ENCODE peak calls at places on chromosomes 7 and 10, in four cellular contexts. J, P, K and L are unnamed samples.

GRCh38 chr7:12884033-12884432 is 196.6 kb downstream of the ARL4A start:
- DNase-seq in P (no peak), K (no peak), J (no peak), L (no peak)

GRCh38 chr10:62343000-62343399 is 31.2 kb upstream of the ZNF365 start:
- DNase-seq in J (no peak), K (no peak), P (no peak), L (no peak)

GRCh38 chr7:33776791-33777190 is 128.5 kb upstream of the BMPER start:
- DNase-seq in J (no peak), P (no peak), K (no peak), L (peak)

GRCh38 chr7:27459021-27459728 is 203.5 kb downstream of the HIBADH start:
- DNase-seq in J (no peak), P (no peak), K (no peak), L (peak)

GRCh38 chr7:117659453-117660086 is 179.7 kb downstream of the CFTR start:
- DNase-seq in J (no peak), P (no peak), K (no peak), L (no peak)

GRCh38 chr7:133230591-133231194 is 22.2 kb upstream of the EXOC4 start:
- DNase-seq in K (peak), P (peak), J (peak), L (peak)

GRCh38 chr7:149147730-149148653 is 739 bp downstream of the ZNF398 start:
- DNase-seq in P (peak), K (peak), J (peak), L (peak)

GRCh38 chr10:29104661-29105369 is 184.1 kb upstream of the LYZL1 start:
- DNase-seq in J (no peak), P (no peak), K (no peak), L (no peak)

GRCh38 chr10:35331894-35332640 is 4.2 kb upstream of the CCNY start:
- DNase-seq in K (no peak), J (no peak), P (no peak), L (peak)

GRCh38 chr10:12056758-12057157 is 12.0 kb upstream of the DHTKD1 start:
- DNase-seq in J (no peak), K (no peak), P (no peak), L (no peak)

GRCh38 chr7:8125680-8126444 is 136.1 kb downstream of the ICA1 start:
- DNase-seq in P (peak), K (no peak), J (no peak), L (no peak)

GRCh38 chr7:22351329-22351692 is 5.6 kb downstream of the RAPGEF5 start:
- DNase-seq in P (peak), J (no peak), K (no peak), L (no peak)

GRCh38 chr10:121708921-121709625 is 110.8 kb upstream of the FGFR2 start:
- DNase-seq in K (no peak), J (no peak), P (no peak), L (no peak)

GRCh38 chr7:151168022-151168786 is 710 bp upstream of the GBX1 start:
- DNase-seq in P (no peak), J (peak), K (no peak), L (no peak)

GRCh38 chr7:69411466-69411865 is 186.8 kb upstream of the AUTS2 start:
- DNase-seq in K (no peak), P (no peak), J (no peak), L (no peak)

GRCh38 chr10:17210361-17210760 is 8.9 kb upstream of the TRDMT1 start:
- DNase-seq in J (no peak), P (no peak), K (no peak), L (peak)

GRCh38 chr7:13628231-13629001 is 361.1 kb downstream of the ETV1 start:
- DNase-seq in P (no peak), J (no peak), K (no peak), L (peak)

GRCh38 chr10:14191871-14192270 is 138.9 kb downstream of the FRMD4A start:
- DNase-seq in K (no peak), P (no peak), J (no peak), L (no peak)

GRCh38 chr7:12069757-12070156 is 141.3 kb upstream of the TMEM106B start:
- DNase-seq in K (no peak), P (no peak), J (no peak), L (no peak)

GRCh38 chr7:132416395-132416794 is 159.9 kb downstream of the PLXNA4 start:
- DNase-seq in K (no peak), P (no peak), J (no peak), L (no peak)

GRCh38 chr10:32350811-32351342 is 3.9 kb upstream of the EPC1 start:
- DNase-seq in J (no peak), K (no peak), P (no peak), L (no peak)

GRCh38 chr10:101001225-101002035 is 1.8 kb downstream of the LZTS2 start:
- DNase-seq in P (no peak), J (no peak), K (peak), L (peak)

GRCh38 chr10:123009105-123009805 is 449 bp downstream of the ACADSB start:
- DNase-seq in P (no peak), J (peak), K (no peak), L (no peak)

GRCh38 chr7:1425292-1426136 is 33.8 kb downstream of the MICALL2 start:
- DNase-seq in K (no peak), P (peak), J (peak), L (no peak)

GRCh38 chr10:31693499-31693898 is 235.1 kb downstream of the ARHGAP12 start:
- DNase-seq in P (no peak), K (no peak), J (no peak), L (no peak)